ENCODE peak calls at places on chromosomes 13 and 19, in four cellular contexts. One of them, this sample, is unnamed.

GRCh38 chr13:100330662-100331061 is 241.8 kb downstream of the PCCA start:
- DNase-seq in tibial nerve: no peak
- DNase-seq in esophagus muscularis mucosa: no peak
- DNase-seq in upper lobe of left lung: no peak
- DNase-seq in this sample: no peak

GRCh38 chr13:32139251-32139650 is 107.7 kb downstream of the FRY start:
- DNase-seq in tibial nerve: no peak
- DNase-seq in esophagus muscularis mucosa: no peak
- DNase-seq in upper lobe of left lung: no peak
- DNase-seq in this sample: no peak

GRCh38 chr19:55088543-55089265 is 13.0 kb downstream of the EPS8L1 start:
- DNase-seq in tibial nerve: peak; percentile 86
- DNase-seq in esophagus muscularis mucosa: no peak
- DNase-seq in upper lobe of left lung: peak; percentile 55
- DNase-seq in this sample: peak; percentile 90

GRCh38 chr19:48963371-48964204 is 1.5 kb upstream of the FTL start:
- DNase-seq in tibial nerve: peak; percentile 72
- DNase-seq in esophagus muscularis mucosa: no peak
- DNase-seq in upper lobe of left lung: peak; percentile 90
- DNase-seq in this sample: no peak

GRCh38 chr13:86020350-86021002 is 221.3 kb upstream of the SLITRK6 start:
- DNase-seq in tibial nerve: no peak
- DNase-seq in esophagus muscularis mucosa: no peak
- DNase-seq in upper lobe of left lung: no peak
- DNase-seq in this sample: no peak

GRCh38 chr19:7542556-7543348 is 7.2 kb downstream of the PNPLA6 start:
- DNase-seq in tibial nerve: no peak
- DNase-seq in esophagus muscularis mucosa: no peak
- DNase-seq in upper lobe of left lung: no peak
- DNase-seq in this sample: no peak

GRCh38 chr13:88857256-88857655 is 1186.1 kb downstream of the SLITRK5 start:
- DNase-seq in tibial nerve: no peak
- DNase-seq in esophagus muscularis mucosa: no peak
- DNase-seq in upper lobe of left lung: no peak
- DNase-seq in this sample: no peak

GRCh38 chr13:40477623-40478608 is 188.5 kb downstream of the FOXO1 start:
- DNase-seq in tibial nerve: peak; percentile 58
- DNase-seq in esophagus muscularis mucosa: no peak
- DNase-seq in upper lobe of left lung: peak; percentile 33
- DNase-seq in this sample: no peak

GRCh38 chr13:52001120-52001731 is 10.0 kb downstream of the ATP7B start:
- DNase-seq in tibial nerve: no peak
- DNase-seq in esophagus muscularis mucosa: no peak
- DNase-seq in upper lobe of left lung: no peak
- DNase-seq in this sample: no peak

GRCh38 chr13:102769679-102770078 is 3.9 kb downstream of the TEX30 start:
- DNase-seq in tibial nerve: no peak
- DNase-seq in esophagus muscularis mucosa: no peak
- DNase-seq in upper lobe of left lung: no peak
- DNase-seq in this sample: no peak

GRCh38 chr19:1445932-1446712 is 3.8 kb upstream of the APC2 start:
- DNase-seq in tibial nerve: no peak
- DNase-seq in esophagus muscularis mucosa: no peak
- DNase-seq in upper lobe of left lung: no peak
- DNase-seq in this sample: no peak

GRCh38 chr19:32877323-32877912 is 7.9 kb upstream of the SLC7A9 start:
- DNase-seq in tibial nerve: no peak
- DNase-seq in esophagus muscularis mucosa: no peak
- DNase-seq in upper lobe of left lung: no peak
- DNase-seq in this sample: no peak

GRCh38 chr13:63501702-63502101 is 2086.1 kb upstream of the PCDH20 start:
- DNase-seq in tibial nerve: no peak
- DNase-seq in esophagus muscularis mucosa: no peak
- DNase-seq in upper lobe of left lung: no peak
- DNase-seq in this sample: no peak

GRCh38 chr13:48761256-48761655 is 107.5 kb downstream of the CYSLTR2 start:
- DNase-seq in tibial nerve: no peak
- DNase-seq in esophagus muscularis mucosa: no peak
- DNase-seq in upper lobe of left lung: no peak
- DNase-seq in this sample: no peak

GRCh38 chr13:58933475-58933874 is 1230.3 kb downstream of the DIAPH3 start:
- DNase-seq in tibial nerve: no peak
- DNase-seq in esophagus muscularis mucosa: no peak
- DNase-seq in upper lobe of left lung: no peak
- DNase-seq in this sample: no peak

GRCh38 chr13:46086985-46087384 is 17.8 kb downstream of the CPB2 start:
- DNase-seq in tibial nerve: no peak
- DNase-seq in esophagus muscularis mucosa: no peak
- DNase-seq in upper lobe of left lung: no peak
- DNase-seq in this sample: no peak

GRCh38 chr13:26061947-26062346 is 10.1 kb upstream of the SHISA2 start:
- DNase-seq in tibial nerve: no peak
- DNase-seq in esophagus muscularis mucosa: peak; percentile 42
- DNase-seq in upper lobe of left lung: no peak
- DNase-seq in this sample: no peak

GRCh38 chr13:39788097-39788496 is 132.6 kb downstream of the COG6 start:
- DNase-seq in tibial nerve: no peak
- DNase-seq in esophagus muscularis mucosa: no peak
- DNase-seq in upper lobe of left lung: no peak
- DNase-seq in this sample: no peak

DNA sequence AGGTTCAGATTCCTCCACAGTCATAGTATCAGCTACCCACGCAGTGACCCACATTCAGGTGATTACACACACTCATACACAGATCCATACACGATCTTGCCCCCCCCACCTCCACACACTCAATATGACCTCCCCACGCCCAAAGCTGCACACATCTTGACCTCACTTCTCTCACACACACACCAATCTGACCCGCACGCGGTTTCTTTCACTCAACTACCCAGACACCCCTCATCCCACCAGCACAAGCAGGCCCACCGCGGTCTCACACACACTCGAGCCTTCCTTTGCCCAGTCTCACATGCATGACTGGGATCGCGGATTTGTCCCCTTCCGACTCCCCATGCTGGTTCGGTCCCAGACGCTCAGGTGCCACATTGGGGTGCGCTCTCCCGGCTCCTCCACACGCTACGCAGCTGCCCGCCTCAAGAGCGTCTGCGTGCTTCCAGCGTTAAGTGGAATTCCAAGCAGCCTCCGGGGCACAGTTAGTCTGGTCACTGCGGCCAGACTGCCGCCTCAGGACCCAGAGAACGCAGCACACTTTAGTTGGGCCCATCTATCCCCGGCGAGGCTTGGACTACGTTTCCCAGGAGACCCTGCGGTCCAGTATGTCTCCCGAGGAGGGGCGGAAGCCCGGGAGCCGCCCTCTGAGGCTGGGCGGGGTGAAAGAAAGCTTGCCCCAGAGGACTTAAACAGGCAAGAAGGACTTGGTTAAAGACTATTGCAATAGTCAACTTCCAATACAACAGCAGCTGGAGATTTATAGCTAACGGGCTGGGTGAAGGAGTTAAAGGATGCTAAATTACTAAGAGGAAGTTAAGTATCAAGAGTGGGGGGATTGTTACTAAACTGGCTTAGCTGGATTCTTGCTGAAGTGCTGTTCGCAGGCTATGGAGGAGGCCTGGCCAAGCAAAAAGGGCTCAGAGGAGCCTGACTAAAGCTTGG is 703 bp upstream of the ZNF345 start:
- DNase-seq in tibial nerve: peak; percentile 87
- DNase-seq in esophagus muscularis mucosa: peak; percentile 95
- DNase-seq in upper lobe of left lung: peak; percentile 94
- DNase-seq in this sample: peak; percentile 94
- TF ChIP-seq EP300 in tibial nerve: no peak
- TF ChIP-seq EP300 in esophagus muscularis mucosa: no peak
- TF ChIP-seq EP300 in upper lobe of left lung: no peak
- TF ChIP-seq EP300 in this sample: no peak

GRCh38 chr13:79480954-79481684 is at the start of gene NDFIP2:
- DNase-seq in tibial nerve: peak; percentile 54
- DNase-seq in esophagus muscularis mucosa: no peak
- DNase-seq in upper lobe of left lung: peak; percentile 84
- DNase-seq in this sample: peak; percentile 91
- TF ChIP-seq EP300 in tibial nerve: no peak
- TF ChIP-seq EP300 in esophagus muscularis mucosa: no peak
- TF ChIP-seq EP300 in upper lobe of left lung: no peak
- TF ChIP-seq EP300 in this sample: no peak

GRCh38 chr19:50570997-50571396 is 2.8 kb upstream of the LRRC4B start:
- DNase-seq in tibial nerve: no peak
- DNase-seq in esophagus muscularis mucosa: no peak
- DNase-seq in upper lobe of left lung: no peak
- DNase-seq in this sample: no peak
- TF ChIP-seq EP300 in tibial nerve: no peak
- TF ChIP-seq EP300 in esophagus muscularis mucosa: no peak
- TF ChIP-seq EP300 in upper lobe of left lung: no peak
- TF ChIP-seq EP300 in this sample: no peak

GRCh38 chr19:12945479-12946091 is at the start of gene RAD23A:
- DNase-seq in tibial nerve: peak; percentile 95
- DNase-seq in esophagus muscularis mucosa: peak; percentile 99
- DNase-seq in upper lobe of left lung: peak; percentile 98
- DNase-seq in this sample: peak; percentile 98

GRCh38 chr19:12946092-12946845 is 607 bp downstream of the RAD23A start:
- DNase-seq in tibial nerve: no peak
- DNase-seq in esophagus muscularis mucosa: no peak
- DNase-seq in upper lobe of left lung: peak; percentile 82
- DNase-seq in this sample: no peak

GRCh38 chr19:12947702-12948596 is 2.3 kb downstream of the RAD23A start:
- DNase-seq in tibial nerve: no peak
- DNase-seq in esophagus muscularis mucosa: no peak
- DNase-seq in upper lobe of left lung: no peak
- DNase-seq in this sample: no peak

GRCh38 chr19:12949363-12950284 is 4.0 kb downstream of the RAD23A start:
- DNase-seq in tibial nerve: no peak
- DNase-seq in esophagus muscularis mucosa: no peak
- DNase-seq in upper lobe of left lung: no peak
- DNase-seq in this sample: no peak

DNA sequence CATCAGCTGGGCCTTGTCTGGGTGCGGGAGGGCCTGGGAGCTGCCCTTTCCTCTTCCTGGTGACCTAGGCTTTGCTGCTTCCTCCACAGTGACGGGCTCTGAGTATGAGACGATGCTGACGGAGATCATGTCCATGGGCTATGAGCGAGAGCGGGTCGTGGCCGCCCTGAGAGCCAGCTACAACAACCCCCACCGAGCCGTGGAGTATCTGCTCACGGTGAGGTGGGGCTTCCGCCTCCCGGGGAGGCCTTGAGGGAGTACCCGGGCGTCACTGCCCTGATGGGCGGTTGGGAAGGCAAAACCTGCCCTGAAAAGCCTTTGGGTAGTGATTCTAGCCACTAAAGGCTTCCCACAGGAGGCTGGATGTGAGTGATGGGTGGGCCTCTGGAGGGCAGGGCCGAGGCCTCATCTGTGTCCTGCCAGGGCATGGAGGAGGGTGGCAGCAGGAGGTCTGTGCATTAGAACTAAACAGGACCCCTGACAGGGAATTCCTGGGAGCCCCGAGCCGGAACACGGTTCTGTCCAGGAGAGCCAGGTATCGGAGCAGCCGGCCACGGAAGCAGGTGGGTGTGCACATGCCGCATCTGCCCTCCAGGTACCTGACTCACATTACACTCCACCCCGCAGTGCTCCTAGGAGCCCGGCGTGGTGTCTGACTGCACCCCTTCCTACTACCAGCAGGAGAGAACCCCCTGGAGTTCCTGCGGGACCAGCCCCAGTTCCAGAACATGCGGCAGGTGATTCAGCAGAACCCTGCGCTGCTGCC is 3.1 kb downstream of the RAD23A start:
- DNase-seq in tibial nerve: no peak
- DNase-seq in esophagus muscularis mucosa: no peak
- DNase-seq in upper lobe of left lung: no peak
- DNase-seq in this sample: no peak
- TF ChIP-seq EP300 in tibial nerve: no peak
- TF ChIP-seq EP300 in esophagus muscularis mucosa: no peak
- TF ChIP-seq EP300 in upper lobe of left lung: no peak
- TF ChIP-seq EP300 in this sample: no peak

DNA sequence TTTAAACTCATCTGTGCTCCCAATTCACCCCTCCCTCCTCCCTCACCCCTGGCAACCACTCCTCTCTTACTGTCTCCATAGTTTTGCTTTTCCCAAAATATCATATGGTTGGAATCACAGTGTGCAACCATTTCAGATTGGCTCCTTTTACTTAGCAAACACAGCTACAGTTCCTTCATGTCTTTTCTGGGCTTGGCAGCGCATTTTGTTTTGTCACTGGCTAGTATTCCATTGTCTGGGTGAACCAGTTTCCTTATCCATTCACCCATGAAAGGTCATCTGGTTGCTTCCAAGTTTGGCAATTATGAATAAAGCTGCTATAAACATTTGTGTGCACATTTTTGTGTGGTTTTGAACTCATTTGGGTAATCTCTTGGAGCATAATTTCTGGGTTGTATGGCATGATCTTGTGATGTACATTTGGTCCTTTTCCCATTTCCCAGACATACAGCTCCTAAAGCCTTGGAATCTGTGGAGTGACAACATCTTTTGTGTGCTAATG is 23.9 kb upstream of the GAS6 start:
- DNase-seq in tibial nerve: no peak
- DNase-seq in esophagus muscularis mucosa: peak; percentile 87
- DNase-seq in upper lobe of left lung: no peak
- DNase-seq in this sample: no peak
- TF ChIP-seq EP300 in tibial nerve: no peak
- TF ChIP-seq EP300 in esophagus muscularis mucosa: no peak
- TF ChIP-seq EP300 in upper lobe of left lung: no peak
- TF ChIP-seq EP300 in this sample: no peak

GRCh38 chr19:50640368-50640767 is 687 bp upstream of the SYT3 start:
- DNase-seq in tibial nerve: no peak
- DNase-seq in esophagus muscularis mucosa: no peak
- DNase-seq in upper lobe of left lung: no peak
- DNase-seq in this sample: no peak

GRCh38 chr19:50644315-50644915 is 4.7 kb upstream of the SYT3 start:
- DNase-seq in tibial nerve: no peak
- DNase-seq in esophagus muscularis mucosa: no peak
- DNase-seq in upper lobe of left lung: no peak
- DNase-seq in this sample: no peak

GRCh38 chr19:50636317-50637085 is 3.2 kb downstream of the SYT3 start:
- DNase-seq in tibial nerve: no peak
- DNase-seq in esophagus muscularis mucosa: no peak
- DNase-seq in upper lobe of left lung: no peak
- DNase-seq in this sample: no peak

GRCh38 chr19:50638576-50638975 is 1.1 kb downstream of the SYT3 start:
- DNase-seq in tibial nerve: no peak
- DNase-seq in esophagus muscularis mucosa: no peak
- DNase-seq in upper lobe of left lung: no peak
- DNase-seq in this sample: no peak

GRCh38 chr19:50639121-50640112 is at the start of gene SYT3:
- DNase-seq in tibial nerve: no peak
- DNase-seq in esophagus muscularis mucosa: no peak
- DNase-seq in upper lobe of left lung: peak; percentile 56
- DNase-seq in this sample: no peak
- TF ChIP-seq EP300 in tibial nerve: no peak
- TF ChIP-seq EP300 in esophagus muscularis mucosa: no peak
- TF ChIP-seq EP300 in upper lobe of left lung: no peak
- TF ChIP-seq EP300 in this sample: no peak

This sample was measured in suprapubic skin.